ENCODE peak calls at places on chromosomes 7 and 10, in six cellular contexts. L, M, S, E, N and F are unnamed samples.
A peak's percentile ranks its signal among the peaks of the same experiment; 100 is the strongest.

GRCh38 chr7:40493609-40494041 is 358.8 kb downstream of the SUGCT start:
- DNase-seq in L (no peak), M (no peak), S (no peak), E (no peak), N (no peak), F (no peak)

GRCh38 chr10:92242910-92243671 is 47.8 kb downstream of the CPEB3 start:
- DNase-seq in L (peak; percentile 53), M (peak; percentile 72), S (peak; percentile 17), E (peak; percentile 79), N (peak; percentile 58), F (peak; percentile 94)

GRCh38 chr7:102236592-102237287 is 49.9 kb upstream of the SH2B2 start:
- DNase-seq in L (peak; percentile 55), M (peak; percentile 70), S (peak; percentile 34), E (peak; percentile 51), N (peak; percentile 47), F (peak; percentile 80)

GRCh38 chr7:27386581-27386980 is 144.0 kb downstream of the EVX1 start:
- DNase-seq in L (no peak), M (no peak), S (no peak), E (no peak), N (no peak), F (no peak)

GRCh38 chr10:46052057-46052790 is 6.2 kb upstream of the MSMB start:
- DNase-seq in L (no peak), M (no peak), S (no peak), E (no peak), N (no peak), F (no peak)

GRCh38 chr10:87960230-87960629 is 96.8 kb downstream of the PTEN start:
- DNase-seq in L (no peak), M (no peak), S (no peak), E (no peak), N (no peak), F (no peak)

GRCh38 chr7:2228921-2229320 is 3.8 kb downstream of the MAD1L1 start:
- DNase-seq in L (no peak), M (no peak), S (no peak), E (no peak), N (no peak), F (no peak)

GRCh38 chr10:23040002-23040401 is 55.4 kb upstream of the MSRB2 start:
- DNase-seq in L (no peak), M (no peak), S (no peak), E (no peak), N (no peak), F (no peak)

GRCh38 chr7:75650671-75651070 is 88.1 kb downstream of the HIP1 start:
- DNase-seq in L (no peak), M (no peak), S (no peak), E (peak; percentile 7), N (peak; percentile 83), F (no peak)

GRCh38 chr7:117806011-117806410 is 67.2 kb downstream of the CTTNBP2 start:
- DNase-seq in L (no peak), M (no peak), S (no peak), E (no peak), N (no peak), F (no peak)

GRCh38 chr10:15897282-15897681 is 37.0 kb upstream of the MINDY3 start:
- DNase-seq in L (no peak), M (no peak), S (no peak), E (no peak), N (no peak), F (no peak)

GRCh38 chr10:96889415-96890171 is 57.5 kb downstream of the LCOR start:
- DNase-seq in L (no peak), M (no peak), S (no peak), E (peak; percentile 26), N (no peak), F (no peak)

GRCh38 chr7:7969306-7970112 is 913 bp downstream of the GLCCI1 start:
- DNase-seq in L (peak; percentile 34), M (peak; percentile 58), S (peak; percentile 46), E (peak; percentile 37), N (peak; percentile 55), F (peak; percentile 64)

GRCh38 chr10:35397953-35398352 is 61.6 kb downstream of the CCNY start:
- DNase-seq in L (no peak), M (no peak), S (no peak), E (no peak), N (no peak), F (no peak)

GRCh38 chr7:139075871-139076686 is 33.4 kb downstream of the ZC3HAV1 start:
- DNase-seq in L (no peak), M (no peak), S (no peak), E (no peak), N (no peak), F (no peak)

GRCh38 chr7:12888727-12889126 is 201.3 kb downstream of the ARL4A start:
- DNase-seq in L (no peak), M (no peak), S (no peak), E (no peak), N (no peak), F (no peak)

GRCh38 chr7:158279539-158280466 is 307.8 kb downstream of the PTPRN2 start:
- DNase-seq in L (no peak), M (no peak), S (no peak), E (no peak), N (no peak), F (no peak)